ENCODE peak calls at places on chromosomes 1 and 21, in seven cellular contexts. M, N, F, V, R, E and Q are unnamed samples.

GRCh38 chr1:18001725-18002124 is 105.9 kb upstream of the IGSF21 start:
- DNase-seq in M (no peak), N (no peak), F (no peak), V (no peak), R (no peak), E (no peak), Q (no peak)

GRCh38 chr1:214545293-214545692 is 6.1 kb downstream of the PTPN14 start:
- DNase-seq in M (no peak), N (no peak), F (no peak), V (no peak), R (no peak), E (no peak), Q (no peak)

GRCh38 chr21:38126677-38127271 is 130.0 kb upstream of the KCNJ15 start:
- DNase-seq in M (peak; percentile 86), N (peak; percentile 1), F (no peak), V (no peak), R (peak; percentile 35), E (peak; percentile 57), Q (peak; percentile 51)

GRCh38 chr1:37892151-37893047 is 33.0 kb upstream of the MTF1 start:
- DNase-seq in M (peak; percentile 45), N (no peak), F (no peak), V (no peak), R (no peak), E (no peak), Q (no peak)

GRCh38 chr1:62144238-62144831 is 50.3 kb upstream of the L1TD1 start:
- DNase-seq in M (peak; percentile 52), N (peak; percentile 31), F (no peak), V (no peak), R (peak; percentile 39), E (peak; percentile 41), Q (peak; percentile 59)

GRCh38 chr1:84223751-84224432 is 77.6 kb upstream of the SAMD13 start:
- DNase-seq in M (no peak), N (no peak), F (no peak), V (no peak), R (no peak), E (no peak), Q (no peak)

GRCh38 chr1:68232354-68233148 is at the start of gene WLS:
- DNase-seq in M (no peak), N (peak; percentile 38), F (no peak), V (no peak), R (no peak), E (peak; percentile 81), Q (peak; percentile 80)

GRCh38 chr1:145992502-145992936 is 3.9 kb downstream of the TXNIP start:
- DNase-seq in M (no peak), N (no peak), F (no peak), V (no peak), R (no peak), E (no peak), Q (no peak)

GRCh38 chr1:15739745-15740144 is 2.6 kb upstream of the TMEM82 start:
- DNase-seq in M (peak; percentile 32), N (no peak), F (no peak), V (no peak), R (no peak), E (no peak), Q (no peak)

GRCh38 chr1:83978056-83978455 is 20.9 kb downstream of the TTLL7 start:
- DNase-seq in M (no peak), N (no peak), F (no peak), V (no peak), R (no peak), E (no peak), Q (no peak)

DNA sequence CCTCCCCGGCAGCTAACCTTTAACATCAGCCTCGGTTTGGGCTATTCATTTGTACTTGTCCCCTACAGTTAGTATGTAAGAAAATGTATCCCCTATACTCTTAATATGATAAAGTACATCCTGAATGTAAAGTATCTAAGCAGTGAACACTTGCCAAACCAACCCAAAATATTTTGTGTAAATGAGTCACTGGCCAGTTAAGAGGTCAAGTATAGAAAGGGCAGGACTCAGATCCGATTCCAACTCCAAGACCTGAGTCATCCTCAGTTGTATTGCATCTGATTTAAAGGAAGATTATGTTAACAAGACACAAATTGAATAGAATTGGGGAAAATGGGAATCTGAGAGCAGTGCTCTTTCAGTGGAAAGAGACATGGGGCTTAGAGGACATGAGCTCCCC is 84.4 kb downstream of the CD58 start:
- DNase-seq in M (no peak), N (no peak), F (no peak), V (no peak), R (no peak), E (no peak), Q (peak; percentile 50)
- TF ChIP-seq MAX in M (no peak), N (no peak), F (no peak), V (no peak), R (no peak), E (peak; percentile 29), Q (no peak)

GRCh38 chr21:34878501-34878900 is 170.6 kb downstream of the RUNX1 start:
- DNase-seq in M (no peak), N (no peak), F (no peak), V (no peak), R (peak; percentile 23), E (no peak), Q (no peak)
- H4K20me1 ChIP-seq in M (no peaks in the 10 kb centered on the region), N (no peaks in the 10 kb centered on the region), F (no peaks in the 10 kb centered on the region), V (peaks cover 2% of the 10 kb centered on the region), R (no peaks in the 10 kb centered on the region), E (peaks cover 41% of the 10 kb centered on the region), Q (no peaks in the 10 kb centered on the region)

GRCh38 chr1:31784356-31785019 is 20.3 kb upstream of the ADGRB2 start:
- DNase-seq in M (no peak), N (no peak), F (no peak), V (no peak), R (no peak), E (peak; percentile 69), Q (no peak)
- TF ChIP-seq MAX in M (no peak), N (no peak), F (no peak), V (no peak), R (no peak), E (no peak), Q (no peak)

GRCh38 chr1:205319081-205320018 is 2.2 kb downstream of the NUAK2 start:
- DNase-seq in M (no peak), N (no peak), F (no peak), V (no peak), R (peak; percentile 88), E (no peak), Q (peak; percentile 57)

GRCh38 chr1:205316179-205316578 is 5.4 kb downstream of the NUAK2 start:
- DNase-seq in M (no peak), N (no peak), F (no peak), V (no peak), R (no peak), E (no peak), Q (no peak)

GRCh38 chr1:205321109-205321958 is at the start of gene NUAK2:
- DNase-seq in M (peak; percentile 90), N (peak; percentile 80), F (no peak), V (peak; percentile 82), R (peak; percentile 85), E (peak; percentile 94), Q (peak; percentile 89)

GRCh38 chr1:205317311-205317917 is 4.1 kb downstream of the NUAK2 start:
- DNase-seq in M (no peak), N (no peak), F (no peak), V (no peak), R (peak; percentile 59), E (peak; percentile 67), Q (peak; percentile 59)

DNA sequence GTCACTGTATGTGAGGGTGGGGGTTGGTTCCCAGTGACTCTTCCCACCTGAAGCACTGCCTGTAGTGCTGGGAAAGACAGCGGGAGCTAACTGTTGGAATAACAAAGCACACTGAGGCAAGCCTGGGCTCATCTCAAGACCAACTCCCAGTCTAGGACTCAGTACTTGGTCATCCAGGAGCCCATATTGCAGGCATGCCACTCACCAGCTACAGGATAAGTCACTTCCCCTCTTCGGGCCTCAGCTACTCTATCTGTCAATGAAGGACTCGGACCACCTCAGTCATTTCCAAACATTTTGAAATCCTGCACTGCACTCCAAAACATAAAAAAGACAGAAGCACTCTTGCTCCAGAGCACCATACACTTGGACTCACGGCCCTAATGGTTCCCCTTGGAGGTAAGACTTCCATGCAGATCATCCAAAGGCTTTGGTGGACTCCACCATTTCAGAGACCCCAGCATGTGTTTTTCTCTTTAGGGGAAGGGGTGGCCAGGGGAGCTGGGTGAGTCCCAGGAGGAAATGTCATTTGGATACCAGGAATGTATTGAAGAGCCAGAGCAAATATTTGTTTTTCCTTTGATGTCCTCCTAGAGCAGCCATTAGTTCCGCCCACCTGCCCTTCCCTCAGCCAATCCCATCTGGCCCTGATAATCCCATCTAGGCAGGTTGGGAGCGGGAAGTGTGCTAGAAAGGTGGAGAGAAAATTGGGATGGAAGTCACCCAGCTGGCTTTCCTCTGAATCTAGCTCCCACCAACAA is 3.1 kb downstream of the NUAK2 start:
- DNase-seq in M (no peak), N (no peak), F (no peak), V (no peak), R (peak; percentile 93), E (no peak), Q (no peak)
- H4K20me1 ChIP-seq in M (no peaks in the 10 kb centered on the region), N (no peaks in the 10 kb centered on the region), F (no peaks in the 10 kb centered on the region), V (peaks cover 32% of the 10 kb centered on the region), R (no peaks in the 10 kb centered on the region), E (peaks cover 37% of the 10 kb centered on the region), Q (no peaks in the 10 kb centered on the region)

GRCh38 chr1:58927722-58928085 is 143.9 kb upstream of the JUN start:
- DNase-seq in M (no peak), N (no peak), F (no peak), V (no peak), R (no peak), E (no peak), Q (no peak)
- TF ChIP-seq MAX in M (no peak), N (no peak), F (no peak), V (no peak), R (no peak), E (no peak), Q (no peak)

GRCh38 chr1:6635910-6636760 is 11.5 kb downstream of the THAP3 start:
- DNase-seq in M (no peak), N (no peak), F (no peak), V (no peak), R (no peak), E (no peak), Q (no peak)

GRCh38 chr1:6637770-6638169 is 13.1 kb downstream of the THAP3 start:
- DNase-seq in M (no peak), N (no peak), F (no peak), V (no peak), R (no peak), E (no peak), Q (no peak)

GRCh38 chr1:6632588-6633514 is 8.2 kb downstream of the THAP3 start:
- DNase-seq in M (no peak), N (no peak), F (no peak), V (no peak), R (no peak), E (no peak), Q (no peak)

GRCh38 chr1:6635161-6635909 is 10.7 kb downstream of the THAP3 start:
- DNase-seq in M (no peak), N (no peak), F (no peak), V (no peak), R (no peak), E (no peak), Q (no peak)

DNA sequence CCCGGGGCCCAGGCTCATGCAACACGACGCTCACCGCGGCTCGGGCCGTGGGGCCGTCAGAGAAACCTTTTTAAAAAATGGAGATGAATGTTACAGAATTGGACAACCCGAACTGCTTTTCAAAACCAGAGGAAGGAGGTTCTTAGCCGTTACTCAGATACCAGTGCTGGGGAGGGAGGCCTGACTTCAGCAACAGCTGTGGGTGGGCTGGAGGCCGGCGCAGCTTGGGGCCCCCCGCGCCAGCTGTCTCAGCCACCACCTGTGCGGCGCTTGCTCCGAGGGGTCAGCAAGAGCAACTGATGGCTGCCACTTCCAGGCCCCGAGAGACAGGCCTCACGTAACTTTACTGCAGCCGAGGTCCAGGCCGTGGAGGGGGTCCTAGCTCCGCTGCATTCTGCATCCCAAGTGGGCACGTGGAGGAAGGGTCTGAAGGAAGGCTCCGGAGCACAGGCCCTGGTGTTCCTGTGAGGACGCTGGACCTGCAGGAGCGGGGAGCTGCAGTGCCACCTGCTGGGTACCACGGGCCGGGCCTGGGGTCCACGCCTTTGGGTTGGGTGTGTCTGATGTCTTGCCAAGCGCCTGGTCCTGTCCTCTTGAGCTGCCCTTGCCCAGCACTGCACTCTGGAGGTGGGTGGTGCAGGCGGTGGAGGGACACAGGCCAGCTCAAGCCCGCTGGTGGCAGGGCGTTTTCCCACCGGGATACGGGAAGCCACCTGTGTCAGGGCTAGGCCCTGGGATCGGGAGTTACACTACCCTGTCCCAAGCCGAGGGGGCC is 9.8 kb downstream of the THAP3 start:
- DNase-seq in M (peak; percentile 62), N (no peak), F (no peak), V (no peak), R (peak; percentile 40), E (peak; percentile 83), Q (peak; percentile 56)
- H4K20me1 ChIP-seq in M (peaks cover 2% of the 10 kb centered on the region), N (no peaks in the 10 kb centered on the region), F (no peaks in the 10 kb centered on the region), V (peaks cover 5% of the 10 kb centered on the region), R (peaks cover 8% of the 10 kb centered on the region), E (no peaks in the 10 kb centered on the region), Q (no peaks in the 10 kb centered on the region)